ENCODE peak calls at places on chromosomes 1 and 21, in four cellular contexts. One of them, this sample, is unnamed.
A peak's percentile ranks its signal among the peaks of the same experiment; 100 is the strongest.

GRCh38 chr1:12530462-12531168 is 87.4 kb downstream of the DHRS3 start:
- DNase-seq in IMR-90: no peak
- DNase-seq in H9: no peak
- DNase-seq in H1: no peak
- DNase-seq in this sample: no peak

GRCh38 chr1:150187560-150187931 is 37.8 kb downstream of the PLEKHO1 start:
- DNase-seq in H9: no peak
- DNase-seq in IMR-90: no peak
- DNase-seq in H1: no peak
- DNase-seq in this sample: no peak

GRCh38 chr1:43979528-43980254 is 681 bp downstream of the B4GALT2 start:
- DNase-seq in H1: no peak
- DNase-seq in IMR-90: peak; percentile 41
- DNase-seq in H9: no peak
- DNase-seq in this sample: peak; percentile 26

GRCh38 chr21:16324630-16325029 is 594.8 kb downstream of the USP25 start:
- DNase-seq in H1: no peak
- DNase-seq in H9: no peak
- DNase-seq in IMR-90: no peak
- DNase-seq in this sample: no peak

GRCh38 chr1:1066403-1067283 is 7.5 kb downstream of the RNF223 start:
- DNase-seq in IMR-90: no peak
- DNase-seq in H9: no peak
- DNase-seq in H1: no peak
- DNase-seq in this sample: no peak

GRCh38 chr1:208089971-208090755 is 154.0 kb downstream of the PLXNA2 start:
- DNase-seq in IMR-90: peak; percentile 36
- DNase-seq in H9: no peak
- DNase-seq in H1: no peak
- DNase-seq in this sample: no peak

GRCh38 chr1:21270086-21270689 is 20.1 kb downstream of the ECE1 start:
- DNase-seq in H9: peak; percentile 92
- DNase-seq in H1: peak; percentile 63
- DNase-seq in IMR-90: peak; percentile 52
- DNase-seq in this sample: peak; percentile 92

GRCh38 chr1:43951021-43951985 is 4.6 kb downstream of the IPO13 start:
- DNase-seq in IMR-90: peak; percentile 35
- DNase-seq in H1: no peak
- DNase-seq in H9: no peak
- DNase-seq in this sample: no peak

GRCh38 chr1:244370060-244370637 is 81.6 kb downstream of the ADSS2 start:
- DNase-seq in IMR-90: no peak
- DNase-seq in H9: no peak
- DNase-seq in H1: no peak
- DNase-seq in this sample: no peak

GRCh38 chr1:163471766-163472165 is 150.0 kb downstream of the NUF2 start:
- DNase-seq in H9: no peak
- DNase-seq in IMR-90: no peak
- DNase-seq in H1: no peak
- DNase-seq in this sample: no peak

GRCh38 chr1:67463298-67463960 is 33.2 kb upstream of the SERBP1 start:
- DNase-seq in H1: no peak
- DNase-seq in IMR-90: peak; percentile 27
- DNase-seq in H9: peak; percentile 50
- DNase-seq in this sample: peak; percentile 55

GRCh38 chr1:48047116-48047515 is 49.9 kb upstream of the TRABD2B start:
- DNase-seq in H1: no peak
- DNase-seq in H9: no peak
- DNase-seq in IMR-90: no peak
- DNase-seq in this sample: no peak

GRCh38 chr1:193754732-193755427 is 568.5 kb upstream of the B3GALT2 start:
- DNase-seq in H9: no peak
- DNase-seq in H1: no peak
- DNase-seq in IMR-90: no peak
- DNase-seq in this sample: peak; percentile 43

GRCh38 chr21:42437786-42438185 is 34.1 kb downstream of the UBASH3A start:
- DNase-seq in H1: no peak
- DNase-seq in H9: peak; percentile 56
- DNase-seq in IMR-90: peak; percentile 2
- DNase-seq in this sample: peak; percentile 59

GRCh38 chr1:42944207-42944928 is 14.3 kb downstream of the SLC2A1 start:
- DNase-seq in IMR-90: no peak
- DNase-seq in H1: no peak
- DNase-seq in H9: no peak
- DNase-seq in this sample: no peak

GRCh38 chr1:32200226-32201010 is at the start of gene CCDC28B:
- DNase-seq in IMR-90: peak; percentile 81
- DNase-seq in H1: no peak
- DNase-seq in H9: peak; percentile 86
- DNase-seq in this sample: peak; percentile 83

GRCh38 chr1:157131281-157131680 is 6.9 kb downstream of the ETV3 start:
- DNase-seq in H9: no peak
- DNase-seq in H1: no peak
- DNase-seq in IMR-90: no peak
- DNase-seq in this sample: peak; percentile 74

GRCh38 chr21:39972976-39973375 is 105.7 kb downstream of the PCP4 start:
- DNase-seq in H1: no peak
- DNase-seq in H9: no peak
- DNase-seq in IMR-90: no peak
- DNase-seq in this sample: no peak

GRCh38 chr1:2412773-2413494 is 570 bp upstream of the PEX10 start:
- DNase-seq in IMR-90: peak; percentile 31
- DNase-seq in H1: no peak
- DNase-seq in H9: no peak
- DNase-seq in this sample: peak; percentile 29

GRCh38 chr1:244760471-244760870 is 75.0 kb upstream of the COX20 start:
- DNase-seq in H1: no peak
- DNase-seq in IMR-90: no peak
- DNase-seq in H9: peak; percentile 52
- DNase-seq in this sample: no peak

GRCh38 chr1:99766378-99766800 is at the start of gene FRRS1:
- DNase-seq in H1: peak; percentile 29
- DNase-seq in IMR-90: peak; percentile 64
- DNase-seq in H9: peak; percentile 72
- DNase-seq in this sample: peak; percentile 91

GRCh38 chr1:64363116-64363515 is 106.8 kb upstream of the CACHD1 start:
- DNase-seq in H9: no peak
- DNase-seq in IMR-90: no peak
- DNase-seq in H1: no peak
- DNase-seq in this sample: no peak

GRCh38 chr1:187689137-187689536 is 860.4 kb downstream of the PLA2G4A start:
- DNase-seq in IMR-90: peak; percentile 90
- DNase-seq in H9: no peak
- DNase-seq in H1: no peak
- DNase-seq in this sample: no peak

GRCh38 chr1:224149733-224150132 is 33.3 kb upstream of the DEGS1 start:
- DNase-seq in H9: no peak
- DNase-seq in IMR-90: no peak
- DNase-seq in H1: no peak
- DNase-seq in this sample: peak; percentile 27

GRCh38 chr1:59570524-59570923 is 244.2 kb upstream of the HOOK1 start:
- DNase-seq in H1: no peak
- DNase-seq in H9: no peak
- DNase-seq in IMR-90: peak; percentile 43
- DNase-seq in this sample: no peak

DNA sequence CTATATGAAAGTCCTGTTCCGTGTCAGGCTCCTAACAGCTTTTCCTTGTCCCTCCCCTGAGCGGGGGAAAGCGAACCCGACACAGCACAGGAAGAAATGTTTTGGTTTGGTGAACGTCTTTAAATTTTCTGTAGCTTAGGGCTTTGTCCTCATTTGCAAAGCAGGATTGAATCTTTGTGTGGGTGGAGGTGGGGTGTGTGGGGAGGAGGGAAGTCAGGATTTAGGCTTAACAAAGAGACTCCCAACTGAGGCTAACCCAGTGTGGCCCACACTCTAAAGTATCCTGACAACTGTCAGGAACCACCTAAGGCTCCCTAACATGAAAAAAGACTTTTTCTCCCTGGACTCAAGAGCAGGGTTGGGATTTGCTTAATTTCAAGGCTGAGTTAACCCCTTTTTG is 376.2 kb upstream of the C1orf174 start:
- DNase-seq in H9: no peak
- DNase-seq in H1: no peak
- DNase-seq in IMR-90: no peak
- DNase-seq in this sample: no peak
- H2AK5ac ChIP-seq in H9: no peak overlapping the region
- H2AK5ac ChIP-seq in H1: no peak overlapping the region
- H2AK5ac ChIP-seq in IMR-90: no peak overlapping the region
- H2AK5ac ChIP-seq in this sample: no peak overlapping the region

DNA sequence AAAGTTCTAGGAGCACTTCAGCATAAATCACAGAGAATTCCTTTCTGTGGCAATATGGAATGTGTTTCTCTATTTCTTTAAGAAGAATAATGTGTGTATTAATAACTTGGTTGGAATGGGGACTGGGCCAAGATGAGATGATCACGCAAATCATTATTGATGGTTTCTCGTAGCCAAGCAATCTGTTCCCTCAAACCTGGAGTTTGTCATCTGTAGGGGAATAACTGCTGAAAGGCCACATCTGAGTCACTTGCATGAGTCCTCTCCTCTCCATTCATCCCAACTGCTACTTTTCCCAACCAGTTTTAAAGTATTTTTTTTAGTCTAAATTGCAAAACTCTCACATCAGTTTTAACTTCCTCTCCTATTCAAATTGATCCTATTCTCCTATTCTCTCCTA is 480.4 kb downstream of the PLPP3 start:
- DNase-seq in IMR-90: peak; percentile 85
- DNase-seq in H9: no peak
- DNase-seq in H1: no peak
- DNase-seq in this sample: no peak
- H3K9ac ChIP-seq in IMR-90: no peak overlapping the region
- H3K9ac ChIP-seq in H9: no peak overlapping the region
- H3K9ac ChIP-seq in H1: no peak overlapping the region
- H3K9ac ChIP-seq in this sample: no peak overlapping the region

GRCh38 chr1:46802081-46802480 is 3.2 kb downstream of the CYP4B1 start:
- DNase-seq in H9: no peak
- DNase-seq in H1: no peak
- DNase-seq in IMR-90: no peak
- DNase-seq in this sample: no peak

GRCh38 chr1:46804027-46804889 is 5.4 kb downstream of the CYP4B1 start:
- DNase-seq in H9: no peak
- DNase-seq in IMR-90: no peak
- DNase-seq in H1: no peak
- DNase-seq in this sample: no peak

GRCh38 chr1:46801323-46802055 is 2.6 kb downstream of the CYP4B1 start:
- DNase-seq in H9: no peak
- DNase-seq in IMR-90: no peak
- DNase-seq in H1: no peak
- DNase-seq in this sample: no peak

GRCh38 chr1:46804926-46805325 is 6.1 kb downstream of the CYP4B1 start:
- DNase-seq in H1: no peak
- DNase-seq in IMR-90: no peak
- DNase-seq in H9: no peak
- DNase-seq in this sample: no peak

GRCh38 chr1:46802901-46803574 is 4.2 kb downstream of the CYP4B1 start:
- DNase-seq in IMR-90: no peak
- DNase-seq in H9: no peak
- DNase-seq in H1: no peak
- DNase-seq in this sample: no peak
- H3K56ac ChIP-seq in IMR-90: no peak overlapping the region
- H3K56ac ChIP-seq in H9: no peak overlapping the region
- H3K56ac ChIP-seq in H1: no peak overlapping the region
- H3K56ac ChIP-seq in this sample: no peak overlapping the region

GRCh38 chr1:33606272-33606671 is 133.8 kb downstream of the ZSCAN20 start:
- DNase-seq in H9: no peak
- DNase-seq in IMR-90: no peak
- DNase-seq in H1: no peak
- DNase-seq in this sample: no peak
- H2AK5ac ChIP-seq in H9: no peak overlapping the region
- H2AK5ac ChIP-seq in IMR-90: no peak overlapping the region
- H2AK5ac ChIP-seq in H1: no peak overlapping the region
- H2AK5ac ChIP-seq in this sample: no peak overlapping the region